ENCODE peak calls at places on chromosome 18, in four cellular contexts. A is upper lobe of right lung, V is Panc1, R is T-cell. S is an unnamed sample.

GRCh38 chr18:79290876-79291275 is 104.9 kb upstream of the NFATC1 start:
- ATAC-seq in A (no peak), V (no peak), R (no peak), S (no peak)

GRCh38 chr18:11565716-11566115 is 43.7 kb upstream of the SLC35G4 start:
- ATAC-seq in A (no peak), V (no peak), R (no peak), S (no peak)

GRCh38 chr18:13175754-13176210 is 42.8 kb upstream of the LDLRAD4 start:
- ATAC-seq in A (no peak), V (no peak), R (no peak), S (peak)

GRCh38 chr18:9988665-9989064 is 74.8 kb downstream of the VAPA start:
- ATAC-seq in A (no peak), V (no peak), R (no peak), S (no peak)

GRCh38 chr18:51091270-51091669 is 61.3 kb downstream of the SMAD4 start:
- ATAC-seq in A (no peak), V (no peak), R (no peak), S (no peak)

GRCh38 chr18:62339106-62339988 is 14.2 kb downstream of the TNFRSF11A start:
- ATAC-seq in A (peak), V (peak), R (no peak), S (peak)

GRCh38 chr18:79519751-79520472 is 124.2 kb downstream of the NFATC1 start:
- ATAC-seq in A (no peak), V (no peak), R (no peak), S (peak)

GRCh38 chr18:27005589-27005988 is 140.1 kb upstream of the AQP4 start:
- ATAC-seq in A (no peak), V (peak), R (no peak), S (no peak)

GRCh38 chr18:8607776-8608682 is 1.2 kb upstream of the RAB12 start:
- ATAC-seq in A (no peak), V (no peak), R (no peak), S (no peak)

GRCh38 chr18:58491773-58492752 is 136.8 kb downstream of the ALPK2 start:
- ATAC-seq in A (no peak), V (no peak), R (no peak), S (no peak)

GRCh38 chr18:47756364-47757016 is 174.0 kb downstream of the SMAD2 start:
- ATAC-seq in A (peak), V (peak), R (no peak), S (peak)

GRCh38 chr18:55048892-55049291 is 89.6 kb upstream of the CCDC68 start:
- ATAC-seq in A (no peak), V (no peak), R (no peak), S (no peak)

GRCh38 chr18:61833978-61834377 is 58.8 kb downstream of the RNF152 start:
- ATAC-seq in A (no peak), V (no peak), R (no peak), S (no peak)

GRCh38 chr18:27824275-27824674 is 352.7 kb downstream of the CDH2 start:
- ATAC-seq in A (no peak), V (no peak), R (no peak), S (no peak)

GRCh38 chr18:48080546-48080945 is 150.1 kb upstream of the SMAD2 start:
- ATAC-seq in A (no peak), V (no peak), R (no peak), S (no peak)

GRCh38 chr18:36692909-36693308 is 135.9 kb downstream of the TPGS2 start:
- ATAC-seq in A (no peak), V (no peak), R (no peak), S (no peak)

GRCh38 chr18:26794210-26795101 is 71.1 kb downstream of the AQP4 start:
- ATAC-seq in A (no peak), V (no peak), R (no peak), S (no peak)

GRCh38 chr18:11963991-11964484 is 17.3 kb upstream of the IMPA2 start:
- ATAC-seq in A (peak), V (no peak), R (no peak), S (no peak)

GRCh38 chr18:57518533-57518932 is 68.0 kb downstream of the FECH start:
- ATAC-seq in A (no peak), V (no peak), R (no peak), S (no peak)

GRCh38 chr18:24086082-24086481 is 52.8 kb upstream of the CABYR start:
- ATAC-seq in A (no peak), V (no peak), R (no peak), S (peak)

GRCh38 chr18:76935722-76936337 is 113.5 kb downstream of the ZNF236 start:
- ATAC-seq in A (no peak), V (no peak), R (no peak), S (no peak)

GRCh38 chr18:50405582-50406271 is 30.9 kb downstream of the SKA1 start:
- ATAC-seq in A (no peak), V (no peak), R (no peak), S (no peak)

GRCh38 chr18:650428-650858 is 7.0 kb upstream of the TYMS start:
- ATAC-seq in A (no peak), V (no peak), R (no peak), S (peak)

GRCh38 chr18:406677-407076 is 93.8 kb downstream of the COLEC12 start:
- ATAC-seq in A (no peak), V (no peak), R (no peak), S (no peak)

GRCh38 chr18:35478520-35479435 is 19.0 kb downstream of the INO80C start:
- ATAC-seq in A (peak), V (peak), R (no peak), S (peak)

GRCh38 chr18:22939649-22940048 is 6.5 kb downstream of the RBBP8 start:
- ATAC-seq in A (no peak), V (no peak), R (no peak), S (no peak)

GRCh38 chr18:8998481-8999217 is 103.8 kb upstream of the NDUFV2 start:
- ATAC-seq in A (peak), V (no peak), R (no peak), S (no peak)

GRCh38 chr18:42092848-42093247 is 137.8 kb downstream of the PIK3C3 start:
- ATAC-seq in A (no peak), V (no peak), R (no peak), S (no peak)

GRCh38 chr18:48819276-48819675 is 131.5 kb downstream of the SMAD7 start:
- ATAC-seq in A (no peak), V (no peak), R (no peak), S (no peak)

GRCh38 chr18:66495844-66496243 is 108.0 kb downstream of the CDH19 start:
- ATAC-seq in A (peak), V (peak), R (no peak), S (no peak)

GRCh38 chr18:12628706-12629702 is 28.9 kb downstream of the SPIRE1 start:
- ATAC-seq in A (no peak), V (no peak), R (no peak), S (peak)

GRCh38 chr18:36814994-36815393 is 13.8 kb downstream of the TPGS2 start:
- ATAC-seq in A (peak), V (no peak), R (no peak), S (no peak)

GRCh38 chr18:56121669-56122068 is 516.7 kb downstream of the TXNL1 start:
- ATAC-seq in A (no peak), V (no peak), R (no peak), S (no peak)

GRCh38 chr18:57771183-57771582 is 31.9 kb downstream of the ATP8B1 start:
- ATAC-seq in A (peak), V (no peak), R (no peak), S (no peak)

S was measured in activated T-helper 17 cell treated with anti-CD3 and anti-CD28 coated beads, Interleukin-2, amount 50 U/mL, for 72 hours.